ENCODE peak calls at places on chromosomes 11 and 22, in six cellular contexts. Z, T, I, M, F and L are unnamed samples.

GRCh38 chr22:35148381-35148780 is 82.4 kb downstream of the ISX start:
- DNase-seq in Z (no peak), T (no peak), I (no peak), M (no peak), F (no peak), L (no peak)

GRCh38 chr11:76783901-76784813 is 1.0 kb downstream of the TSKU start:
- DNase-seq in Z (peak), T (peak), I (peak), M (peak), F (peak), L (peak)

GRCh38 chr11:18669211-18669593 is 29.4 kb upstream of the TMEM86A start:
- DNase-seq in Z (no peak), T (no peak), I (no peak), M (no peak), F (no peak), L (no peak)

GRCh38 chr11:134205729-134206128 is 18.0 kb downstream of the NCAPD3 start:
- DNase-seq in Z (no peak), T (no peak), I (no peak), M (no peak), F (no peak), L (no peak)

GRCh38 chr22:36156515-36157419 is 3.8 kb downstream of the APOL3 start:
- DNase-seq in Z (peak), T (peak), I (peak), M (peak), F (no peak), L (peak)

GRCh38 chr11:41954034-41954433 is 494.6 kb upstream of the LRRC4C start:
- DNase-seq in Z (no peak), T (no peak), I (no peak), M (no peak), F (no peak), L (no peak)

GRCh38 chr11:22426915-22427314 is 88.7 kb downstream of the SLC17A6 start:
- DNase-seq in Z (no peak), T (no peak), I (no peak), M (no peak), F (no peak), L (no peak)

GRCh38 chr11:75789521-75789920 is 20.9 kb downstream of the DGAT2 start:
- DNase-seq in Z (peak), T (no peak), I (no peak), M (no peak), F (no peak), L (no peak)

GRCh38 chr11:69035959-69036340 is 12.8 kb upstream of the TPCN2 start:
- DNase-seq in Z (no peak), T (no peak), I (peak), M (no peak), F (no peak), L (no peak)

GRCh38 chr11:1153105-1153950 is 4.4 kb upstream of the MUC5AC start:
- DNase-seq in Z (no peak), T (no peak), I (no peak), M (no peak), F (no peak), L (no peak)

GRCh38 chr11:112504056-112504455 is 243.4 kb upstream of the PLET1 start:
- DNase-seq in Z (no peak), T (no peak), I (no peak), M (no peak), F (no peak), L (no peak)

GRCh38 chr11:17063171-17064002 is 14.1 kb downstream of the RPS13 start:
- DNase-seq in Z (peak), T (peak), I (no peak), M (peak), F (peak), L (peak)

GRCh38 chr11:88169481-88169880 is 5.8 kb downstream of the RAB38 start:
- DNase-seq in Z (no peak), T (no peak), I (no peak), M (no peak), F (no peak), L (no peak)

GRCh38 chr11:119445850-119446249 is 22.9 kb upstream of the THY1 start:
- DNase-seq in Z (no peak), T (no peak), I (no peak), M (no peak), F (no peak), L (no peak)

GRCh38 chr11:15551897-15552851 is 437.5 kb downstream of the INSC start:
- DNase-seq in Z (no peak), T (no peak), I (no peak), M (no peak), F (peak), L (no peak)

GRCh38 chr22:38744981-38745380 is 10.8 kb downstream of the SUN2 start:
- DNase-seq in Z (no peak), T (no peak), I (no peak), M (no peak), F (no peak), L (no peak)

GRCh38 chr11:44540667-44541066 is 24.8 kb upstream of the CD82 start:
- DNase-seq in Z (no peak), T (no peak), I (no peak), M (no peak), F (no peak), L (no peak)

GRCh38 chr11:32280339-32280738 is 155.0 kb downstream of the WT1 start:
- DNase-seq in Z (no peak), T (no peak), I (no peak), M (no peak), F (no peak), L (no peak)

GRCh38 chr22:42376721-42377177 is 55.5 kb downstream of the NFAM1 start:
- DNase-seq in Z (peak), T (no peak), I (peak), M (peak), F (no peak), L (no peak)

GRCh38 chr11:78262710-78263109 is 74.0 kb downstream of the USP35 start:
- DNase-seq in Z (no peak), T (no peak), I (no peak), M (no peak), F (no peak), L (no peak)

GRCh38 chr11:24598636-24599035 is 101.8 kb downstream of the LUZP2 start:
- DNase-seq in Z (no peak), T (no peak), I (no peak), M (no peak), F (no peak), L (no peak)

GRCh38 chr22:32469799-32470212 is 4.8 kb upstream of the FBXO7 start:
- DNase-seq in Z (no peak), T (no peak), I (no peak), M (peak), F (no peak), L (peak)

GRCh38 chr11:86592659-86593451 is 79.6 kb downstream of the ME3 start:
- DNase-seq in Z (no peak), T (no peak), I (peak), M (peak), F (no peak), L (peak)

GRCh38 chr11:48041877-48042698 is 61.7 kb downstream of the PTPRJ start:
- DNase-seq in Z (no peak), T (peak), I (no peak), M (no peak), F (no peak), L (no peak)

GRCh38 chr11:47768090-47768620 is 1.0 kb upstream of the FNBP4 start:
- DNase-seq in Z (peak), T (peak), I (peak), M (peak), F (no peak), L (peak)

GRCh38 chr11:106420048-106420665 is 342.7 kb downstream of the AASDHPPT start:
- DNase-seq in Z (no peak), T (no peak), I (no peak), M (no peak), F (no peak), L (no peak)

GRCh38 chr11:36672815-36673450 is 74.9 kb upstream of the RAG2 start:
- DNase-seq in Z (no peak), T (peak), I (no peak), M (no peak), F (no peak), L (no peak)

DNA sequence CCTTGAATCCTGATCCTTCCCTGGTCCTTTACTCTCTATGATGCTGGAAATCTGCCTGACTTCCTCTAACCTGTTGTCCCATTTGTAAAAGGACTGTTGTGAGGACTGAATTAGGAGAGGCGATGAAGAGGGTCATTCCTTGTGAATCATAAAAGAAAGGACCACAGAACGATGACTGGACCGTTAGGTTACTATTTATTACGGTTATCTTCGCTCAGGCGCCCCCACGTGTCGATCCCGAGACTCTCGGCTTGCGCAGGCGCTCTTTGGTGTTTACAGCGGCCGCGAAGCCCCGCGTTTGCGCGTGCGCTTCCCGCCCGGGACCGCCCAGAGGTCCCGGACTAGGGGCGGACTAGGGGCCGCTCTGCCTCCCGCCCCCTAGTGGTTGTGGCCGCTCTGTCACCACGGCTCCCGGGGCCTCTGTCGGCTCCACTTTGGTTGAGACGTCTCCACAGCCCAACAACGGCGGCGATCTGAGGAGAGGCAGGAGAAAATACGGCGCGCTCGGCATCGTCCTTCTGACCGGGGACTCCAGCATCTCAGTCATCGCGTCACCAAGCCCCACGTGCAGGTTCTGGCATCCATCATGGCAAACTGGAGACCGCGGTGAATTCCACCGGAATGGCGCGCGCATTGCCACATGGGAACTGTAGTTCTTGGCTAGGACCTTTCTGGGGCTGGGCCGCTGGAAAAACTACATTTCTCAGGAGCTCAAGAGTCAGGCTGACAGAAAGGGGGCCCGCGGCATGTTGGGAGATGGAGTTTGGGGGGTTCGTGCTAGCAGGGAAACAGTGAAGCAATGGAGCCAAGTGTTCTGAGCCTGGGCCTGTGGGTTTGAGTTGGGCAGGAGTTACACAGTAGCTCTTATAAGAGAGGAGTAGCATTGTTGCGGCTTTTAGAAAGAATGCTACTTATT is at the start of gene STARD10:
- DNase-seq in Z (peak), T (peak), I (peak), M (peak), F (peak), L (peak)
- TF ChIP-seq POLR2A in Z (no peak), T (peak), I (peak), M (peak), F (peak), L (peak)

GRCh38 chr11:65540290-65541092 is 15.6 kb downstream of the SCYL1 start:
- DNase-seq in Z (peak), T (peak), I (peak), M (peak), F (no peak), L (peak)

GRCh38 chr11:65538915-65539374 is 14.1 kb downstream of the SCYL1 start:
- DNase-seq in Z (peak), T (no peak), I (no peak), M (no peak), F (no peak), L (no peak)

GRCh38 chr11:65541093-65542010 is 16.5 kb downstream of the SCYL1 start:
- DNase-seq in Z (no peak), T (no peak), I (no peak), M (no peak), F (no peak), L (no peak)

GRCh38 chr11:65538232-65538914 is 13.5 kb downstream of the SCYL1 start:
- DNase-seq in Z (peak), T (no peak), I (no peak), M (no peak), F (no peak), L (no peak)

DNA sequence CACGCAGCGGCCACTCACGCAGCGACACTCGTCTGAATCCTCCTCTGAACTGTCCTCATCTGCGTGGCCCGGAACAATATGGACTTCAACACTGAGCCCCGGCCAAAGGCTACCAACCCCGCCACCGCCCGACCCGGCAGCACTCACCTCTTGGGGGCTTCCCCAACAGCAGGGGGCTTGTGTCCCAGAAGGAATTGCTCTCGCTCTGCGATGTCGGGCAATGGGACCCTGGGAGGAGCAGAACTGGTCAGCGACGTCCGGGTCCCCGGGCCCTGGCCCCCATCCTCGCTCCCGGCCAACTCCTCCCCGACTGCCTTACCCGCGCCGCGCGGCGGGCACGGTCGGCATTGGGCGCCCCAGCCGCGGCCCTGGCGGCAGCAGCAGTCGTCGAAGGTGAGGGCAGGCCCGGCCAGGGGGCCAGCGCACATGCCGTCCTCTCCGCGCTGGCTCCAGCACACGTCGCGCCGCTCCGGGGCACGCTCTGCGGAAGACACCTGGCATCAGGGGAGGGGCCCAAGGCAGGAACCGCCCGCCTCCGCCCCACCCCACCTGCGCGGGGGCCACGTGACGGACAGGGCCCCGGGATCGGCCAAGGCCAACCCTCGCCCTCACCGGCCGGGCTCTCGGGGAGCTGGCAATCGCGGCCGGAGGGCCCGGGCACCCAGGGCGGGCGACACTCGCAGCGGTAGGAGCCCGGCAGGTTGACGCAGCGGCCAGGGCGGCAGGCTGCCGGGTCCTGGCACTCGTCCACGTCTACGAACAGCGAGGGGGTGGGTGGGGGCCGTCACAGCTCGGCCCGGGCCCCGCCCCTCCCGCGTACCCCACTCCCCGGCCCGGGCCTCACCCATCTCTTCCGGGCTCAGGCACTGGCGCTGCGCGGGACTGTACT is 14.8 kb downstream of the SCYL1 start:
- DNase-seq in Z (no peak), T (peak), I (no peak), M (peak), F (no peak), L (no peak)
- TF ChIP-seq POLR2A in Z (no peak), T (peak), I (no peak), M (peak), F (no peak), L (no peak)

GRCh38 chr11:63764201-63764711 is 4.3 kb downstream of the ZFTA start:
- DNase-seq in Z (no peak), T (no peak), I (no peak), M (peak), F (no peak), L (no peak)

GRCh38 chr11:63765688-63766241 is 2.8 kb downstream of the ZFTA start:
- DNase-seq in Z (no peak), T (no peak), I (peak), M (peak), F (no peak), L (no peak)

GRCh38 chr11:63763506-63764200 is 4.9 kb downstream of the ZFTA start:
- DNase-seq in Z (no peak), T (no peak), I (peak), M (peak), F (no peak), L (no peak)

GRCh38 chr11:63766501-63767270 is 1.9 kb downstream of the ZFTA start:
- DNase-seq in Z (no peak), T (no peak), I (peak), M (no peak), F (no peak), L (no peak)

DNA sequence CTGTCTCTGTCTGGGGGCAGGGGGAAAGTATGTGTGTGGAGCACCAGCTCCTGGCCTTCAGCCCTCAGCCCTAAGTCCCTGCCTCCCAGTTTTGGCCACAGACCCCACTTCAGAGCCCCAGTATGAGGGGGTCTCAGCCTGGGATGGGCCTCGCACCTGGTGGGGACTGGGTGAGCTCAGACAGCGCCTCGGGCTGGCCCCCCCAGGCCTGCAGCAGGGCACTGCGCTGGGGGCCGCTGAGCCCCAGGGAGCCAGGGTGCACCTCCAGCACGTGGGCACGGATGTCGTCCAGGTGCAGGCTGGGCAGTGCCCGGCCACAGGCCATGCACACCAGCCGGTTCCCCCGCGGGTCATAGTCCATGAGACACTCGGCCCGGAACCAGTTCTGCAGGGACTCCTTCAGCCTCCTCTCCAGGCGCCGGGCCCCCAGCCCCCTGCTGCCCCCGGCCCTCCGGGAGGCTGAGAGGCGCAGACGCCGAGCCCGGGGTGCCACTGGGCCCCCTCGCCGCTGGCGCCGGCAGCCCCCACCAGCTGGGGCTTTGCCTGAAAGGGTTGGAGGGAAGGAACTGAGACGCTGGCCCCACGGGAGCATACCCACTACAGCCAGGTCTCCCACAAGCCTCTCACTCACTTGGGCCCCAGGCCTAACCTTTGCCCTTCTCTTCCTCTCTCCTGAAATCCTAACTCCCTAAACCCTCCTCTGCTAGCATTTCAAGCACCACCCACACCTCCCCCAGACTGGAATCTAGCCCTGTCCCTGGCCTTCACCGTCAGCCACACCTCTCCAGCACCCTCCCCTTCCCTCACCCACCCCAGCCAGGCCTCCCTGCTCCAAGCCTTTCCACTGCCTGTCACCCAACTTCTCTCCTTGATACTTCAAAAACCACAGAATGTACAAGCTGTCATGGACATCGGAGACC is 3.6 kb downstream of the ZFTA start:
- DNase-seq in Z (no peak), T (no peak), I (peak), M (peak), F (no peak), L (peak)
- TF ChIP-seq POLR2A in Z (no peak), T (no peak), I (no peak), M (no peak), F (no peak), L (no peak)

GRCh38 chr11:61497876-61498275 is 10.7 kb upstream of the LRRC10B start:
- DNase-seq in Z (no peak), T (no peak), I (no peak), M (no peak), F (no peak), L (no peak)
- TF ChIP-seq POLR2A in Z (no peak), T (no peak), I (no peak), M (no peak), F (no peak), L (no peak)

GRCh38 chr11:65417221-65417701 is 5.3 kb upstream of the NEAT1 start:
- DNase-seq in Z (peak), T (peak), I (peak), M (peak), F (no peak), L (no peak)
- TF ChIP-seq POLR2A in Z (no peak), T (no peak), I (no peak), M (no peak), F (no peak), L (no peak)

GRCh38 chr11:8030526-8031247 is 43.5 kb downstream of the EIF3F start:
- DNase-seq in Z (no peak), T (no peak), I (no peak), M (no peak), F (no peak), L (no peak)
- TF ChIP-seq POLR2A in Z (no peak), T (no peak), I (no peak), M (no peak), F (no peak), L (no peak)

DNA sequence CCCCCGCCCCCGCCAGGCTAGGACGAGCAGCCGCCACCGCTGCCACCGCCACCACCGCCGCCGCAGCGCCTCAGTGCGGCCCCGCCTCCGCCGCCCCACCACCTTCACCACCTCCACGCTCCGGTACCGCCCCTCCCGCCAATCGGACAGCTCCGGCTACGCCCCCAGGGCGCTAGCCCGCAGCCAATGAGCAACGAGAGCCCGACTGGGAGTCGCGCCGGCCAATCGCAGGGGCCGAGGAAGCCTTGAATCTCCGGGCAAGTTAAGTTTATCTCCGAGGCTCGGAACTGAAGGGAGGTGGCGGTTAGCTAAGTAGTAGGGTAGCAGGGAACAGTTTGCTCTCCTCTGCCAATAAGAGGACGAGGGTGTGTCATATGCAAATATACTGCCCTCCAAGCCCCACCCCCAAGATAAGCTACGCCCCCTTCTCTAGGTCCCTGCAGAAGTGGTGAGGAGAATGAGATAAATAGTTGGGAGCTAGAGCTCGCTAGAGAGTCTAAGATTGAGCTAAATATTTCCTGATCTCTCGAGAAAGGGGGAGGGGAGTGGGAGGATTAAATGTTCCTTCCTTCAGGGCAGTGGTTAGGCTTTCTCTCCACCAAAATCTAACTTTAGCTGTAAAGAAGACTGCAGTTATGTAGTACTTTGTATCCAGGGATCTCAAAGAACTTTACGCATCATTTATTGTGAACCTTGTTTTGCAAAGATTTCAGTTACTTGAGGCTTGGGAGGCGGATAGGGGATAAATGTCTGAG is at the start of gene SESN3:
- DNase-seq in Z (peak), T (peak), I (peak), M (peak), F (peak), L (peak)
- TF ChIP-seq POLR2A in Z (peak), T (peak), I (peak), M (peak), F (no peak), L (no peak)